ENCODE peak calls at places on chromosome 16, in four cellular contexts. One of them, this sample, is unnamed. For H3K36me3 and H3K9me3, the result is how much of the 10 kb centered on the place peaks cover.

GRCh38 chr16:87210949-87211348 is 106.2 kb downstream of the C16orf95 start:
- DNase-seq in CD4-positive, alpha-beta memory T cell: no peak
- DNase-seq in heart left ventricle: no peak
- DNase-seq in sigmoid colon: no peak
- DNase-seq in this sample: no peak

GRCh38 chr16:10308305-10309193 is 77.3 kb upstream of the ATF7IP2 start:
- DNase-seq in heart left ventricle: no peak
- DNase-seq in CD4-positive, alpha-beta memory T cell: no peak
- DNase-seq in sigmoid colon: no peak
- DNase-seq in this sample: no peak

GRCh38 chr16:10979717-10980601 is 35.6 kb downstream of the CLEC16A start:
- DNase-seq in CD4-positive, alpha-beta memory T cell: no peak
- DNase-seq in heart left ventricle: no peak
- DNase-seq in sigmoid colon: peak
- DNase-seq in this sample: no peak

GRCh38 chr16:86925067-86925791 is 346.9 kb downstream of the FOXL1 start:
- DNase-seq in heart left ventricle: no peak
- DNase-seq in CD4-positive, alpha-beta memory T cell: no peak
- DNase-seq in sigmoid colon: no peak
- DNase-seq in this sample: no peak

GRCh38 chr16:68643847-68644246 is 1.3 kb upstream of the CDH3 start:
- DNase-seq in sigmoid colon: no peak
- DNase-seq in heart left ventricle: no peak
- DNase-seq in CD4-positive, alpha-beta memory T cell: no peak
- DNase-seq in this sample: no peak

GRCh38 chr16:10181196-10182162 is 749 bp downstream of the GRIN2A start:
- DNase-seq in CD4-positive, alpha-beta memory T cell: peak
- DNase-seq in heart left ventricle: peak
- DNase-seq in sigmoid colon: peak
- DNase-seq in this sample: no peak

GRCh38 chr16:11705311-11705710 is 37.1 kb downstream of the SNN start:
- DNase-seq in sigmoid colon: no peak
- DNase-seq in CD4-positive, alpha-beta memory T cell: no peak
- DNase-seq in heart left ventricle: no peak
- DNase-seq in this sample: no peak

GRCh38 chr16:79587897-79588296 is 12.6 kb downstream of the MAF start:
- DNase-seq in heart left ventricle: no peak
- DNase-seq in CD4-positive, alpha-beta memory T cell: no peak
- DNase-seq in sigmoid colon: no peak
- DNase-seq in this sample: no peak

GRCh38 chr16:2148714-2149629 is 547 bp downstream of the RAB26 start:
- DNase-seq in CD4-positive, alpha-beta memory T cell: no peak
- DNase-seq in sigmoid colon: no peak
- DNase-seq in heart left ventricle: no peak
- DNase-seq in this sample: no peak

GRCh38 chr16:80347900-80348299 is 192.9 kb upstream of the DYNLRB2 start:
- DNase-seq in CD4-positive, alpha-beta memory T cell: no peak
- DNase-seq in sigmoid colon: no peak
- DNase-seq in heart left ventricle: peak
- DNase-seq in this sample: no peak

GRCh38 chr16:49015189-49015540 is 266.5 kb downstream of the CBLN1 start:
- DNase-seq in CD4-positive, alpha-beta memory T cell: no peak
- DNase-seq in heart left ventricle: no peak
- DNase-seq in sigmoid colon: no peak
- DNase-seq in this sample: no peak

GRCh38 chr16:10937068-10937859 is 5.0 kb downstream of the DEXI start:
- DNase-seq in CD4-positive, alpha-beta memory T cell: no peak
- DNase-seq in heart left ventricle: peak
- DNase-seq in sigmoid colon: no peak
- DNase-seq in this sample: no peak

GRCh38 chr16:22373662-22374310 is 633 bp downstream of the CDR2 start:
- DNase-seq in sigmoid colon: peak
- DNase-seq in heart left ventricle: peak
- DNase-seq in CD4-positive, alpha-beta memory T cell: peak
- DNase-seq in this sample: peak

GRCh38 chr16:19771796-19772195 is 53.7 kb downstream of the IQCK start:
- DNase-seq in CD4-positive, alpha-beta memory T cell: no peak
- DNase-seq in heart left ventricle: no peak
- DNase-seq in sigmoid colon: no peak
- DNase-seq in this sample: no peak

GRCh38 chr16:57592591-57593003 is 35.8 kb upstream of the ADGRG1 start:
- DNase-seq in heart left ventricle: no peak
- DNase-seq in CD4-positive, alpha-beta memory T cell: peak
- DNase-seq in sigmoid colon: no peak
- DNase-seq in this sample: peak

GRCh38 chr16:1533443-1533951 is at the start of gene TMEM204:
- DNase-seq in heart left ventricle: peak
- DNase-seq in CD4-positive, alpha-beta memory T cell: peak
- DNase-seq in sigmoid colon: peak
- DNase-seq in this sample: no peak

GRCh38 chr16:30063893-30064745 is 1.4 kb upstream of the ALDOA start:
- DNase-seq in heart left ventricle: peak
- DNase-seq in sigmoid colon: peak
- DNase-seq in CD4-positive, alpha-beta memory T cell: peak
- DNase-seq in this sample: peak

GRCh38 chr16:81841709-81842108 is 62.6 kb downstream of the PLCG2 start:
- DNase-seq in sigmoid colon: no peak
- DNase-seq in heart left ventricle: no peak
- DNase-seq in CD4-positive, alpha-beta memory T cell: no peak
- DNase-seq in this sample: no peak

GRCh38 chr16:66248096-66248495 is 118.4 kb upstream of the CDH5 start:
- DNase-seq in CD4-positive, alpha-beta memory T cell: no peak
- DNase-seq in heart left ventricle: peak
- DNase-seq in sigmoid colon: peak
- DNase-seq in this sample: no peak

GRCh38 chr16:88499836-88500251 is 46.8 kb downstream of the ZFPM1 start:
- DNase-seq in sigmoid colon: no peak
- DNase-seq in heart left ventricle: no peak
- DNase-seq in CD4-positive, alpha-beta memory T cell: no peak
- DNase-seq in this sample: no peak

GRCh38 chr16:3112881-3113574 is 642 bp downstream of the ZNF205 start:
- DNase-seq in CD4-positive, alpha-beta memory T cell: no peak
- DNase-seq in heart left ventricle: no peak
- DNase-seq in sigmoid colon: peak
- DNase-seq in this sample: no peak

GRCh38 chr16:84093879-84094270 is 22.9 kb downstream of the MBTPS1 start:
- DNase-seq in sigmoid colon: no peak
- DNase-seq in CD4-positive, alpha-beta memory T cell: no peak
- DNase-seq in heart left ventricle: no peak
- DNase-seq in this sample: no peak

GRCh38 chr16:27762441-27762840 is 212.5 kb downstream of the KATNIP start:
- DNase-seq in sigmoid colon: no peak
- DNase-seq in CD4-positive, alpha-beta memory T cell: no peak
- DNase-seq in heart left ventricle: no peak
- DNase-seq in this sample: no peak
- H3K36me3 ChIP-seq in sigmoid colon: under half
- H3K36me3 ChIP-seq in CD4-positive, alpha-beta memory T cell: under half
- H3K36me3 ChIP-seq in heart left ventricle: under half
- H3K36me3 ChIP-seq in this sample: under half

DNA sequence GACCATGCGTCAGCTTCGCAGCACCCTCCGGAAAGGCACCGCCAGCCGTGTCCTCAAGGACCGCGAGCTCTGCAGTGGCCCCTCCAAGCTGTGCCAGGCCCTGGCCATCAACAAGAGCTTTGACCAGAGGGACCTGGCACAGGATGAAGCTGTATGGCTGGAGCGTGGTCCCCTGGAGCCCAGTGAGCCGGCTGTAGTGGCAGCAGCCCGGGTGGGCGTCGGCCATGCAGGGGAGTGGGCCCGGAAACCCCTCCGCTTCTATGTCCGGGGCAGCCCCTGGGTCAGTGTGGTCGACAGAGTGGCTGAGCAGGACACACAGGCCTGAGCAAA is 7.4 kb downstream of the MPG start:
- DNase-seq in heart left ventricle: no peak
- DNase-seq in CD4-positive, alpha-beta memory T cell: no peak
- DNase-seq in sigmoid colon: peak
- DNase-seq in this sample: no peak
- H3K27ac ChIP-seq in heart left ventricle: peak
- H3K27ac ChIP-seq in CD4-positive, alpha-beta memory T cell: no peak
- H3K27ac ChIP-seq in sigmoid colon: peak
- H3K27ac ChIP-seq in this sample: no peak

DNA sequence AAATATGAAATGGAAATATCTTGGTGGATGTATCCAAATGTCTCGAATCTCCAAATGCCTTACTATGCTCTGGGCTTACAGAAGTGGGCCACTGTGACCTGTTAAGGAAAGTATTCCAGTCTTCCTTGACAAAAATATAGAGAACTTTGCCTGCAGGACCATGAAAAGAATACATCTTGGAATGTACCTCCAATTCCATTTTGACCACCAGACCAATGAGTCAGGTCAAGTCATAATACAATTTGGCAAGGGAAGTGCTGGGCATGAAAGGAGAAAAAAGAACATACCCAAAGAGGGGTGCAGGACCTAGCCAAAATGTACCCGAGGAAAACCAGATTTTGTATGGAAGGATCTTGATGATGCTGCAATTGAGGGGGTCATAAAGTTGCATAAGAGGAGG is 1153.7 kb upstream of the GOT2 start:
- DNase-seq in heart left ventricle: no peak
- DNase-seq in CD4-positive, alpha-beta memory T cell: no peak
- DNase-seq in sigmoid colon: no peak
- DNase-seq in this sample: no peak
- H3K9me3 ChIP-seq in heart left ventricle: under half
- H3K9me3 ChIP-seq in CD4-positive, alpha-beta memory T cell: under half
- H3K9me3 ChIP-seq in sigmoid colon: under half
- H3K9me3 ChIP-seq in this sample: under half

DNA sequence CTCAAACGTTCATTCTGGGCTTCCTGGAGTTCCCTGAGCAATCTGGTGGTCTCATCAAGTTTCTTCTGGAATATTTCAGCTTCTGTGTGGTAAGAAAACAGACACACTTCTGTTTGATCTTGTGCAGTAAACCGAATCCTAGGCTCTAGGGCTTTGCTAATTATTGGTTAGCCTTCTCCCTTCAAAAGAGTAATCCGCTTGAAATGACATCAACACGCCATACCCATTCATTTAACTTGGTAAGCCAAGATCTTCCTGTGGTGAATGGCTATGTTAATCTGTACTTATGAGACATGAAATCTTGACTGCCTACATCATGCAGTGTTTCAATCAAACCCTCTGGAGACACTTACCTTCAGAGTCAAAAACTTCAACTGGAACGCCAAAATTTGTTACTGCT is 48.5 kb downstream of the BRD7 start:
- DNase-seq in sigmoid colon: no peak
- DNase-seq in heart left ventricle: no peak
- DNase-seq in CD4-positive, alpha-beta memory T cell: no peak
- DNase-seq in this sample: no peak
- H3K36me3 ChIP-seq in sigmoid colon: under half
- H3K36me3 ChIP-seq in heart left ventricle: under half
- H3K36me3 ChIP-seq in CD4-positive, alpha-beta memory T cell: half or more
- H3K36me3 ChIP-seq in this sample: half or more

This sample was measured in effector memory CD4-positive, alpha-beta T cell.